ENCODE peak calls at places on chromosomes 2 and 18, in eight cellular contexts. S, Z, E, Q, W, L, B and Y are unnamed samples.

GRCh38 chr2:175156534-175156933 is 11.5 kb downstream of the ATF2 start:
- DNase-seq in Q (peak; percentile 12), S (no peak), E (no peak), L (no peak), W (no peak), B (no peak), Z (no peak), Y (no peak)

GRCh38 chr2:208426414-208426813 is 19.8 kb downstream of the PTH2R start:
- DNase-seq in Q (no peak), B (no peak), E (no peak), L (no peak), W (no peak), S (no peak), Z (no peak), Y (no peak)

GRCh38 chr2:39127973-39128372 is 7.1 kb upstream of the SOS1 start:
- DNase-seq in B (no peak), W (no peak), Q (no peak), E (no peak), L (peak; percentile 17), Z (no peak), S (no peak), Y (no peak)

GRCh38 chr2:64421199-64421598 is 32.8 kb upstream of the LGALSL start:
- DNase-seq in W (no peak), E (no peak), S (no peak), Z (no peak), L (no peak), B (no peak), Q (no peak), Y (no peak)

GRCh38 chr2:121184248-121184862 is 100.6 kb downstream of the TFCP2L1 start:
- DNase-seq in Q (no peak), L (no peak), W (no peak), E (no peak), B (no peak), Z (no peak), S (no peak), Y (no peak)

GRCh38 chr2:63053889-63054725 is 3.5 kb downstream of the OTX1 start:
- DNase-seq in S (no peak), B (no peak), Q (peak; percentile 18), E (no peak), W (no peak), L (no peak), Z (no peak), Y (no peak)

GRCh38 chr2:98921062-98921461 is 15.0 kb downstream of the CRACDL start:
- DNase-seq in W (no peak), Z (no peak), Q (no peak), L (no peak), E (no peak), S (no peak), B (no peak), Y (no peak)

GRCh38 chr2:71282493-71282892 is 49.1 kb upstream of the ZNF638 start:
- DNase-seq in W (no peak), E (no peak), L (no peak), Z (no peak), Q (no peak), B (peak; percentile 55), S (no peak), Y (no peak)

GRCh38 chr2:136247204-136247990 is 129.4 kb upstream of the CXCR4 start:
- DNase-seq in B (no peak), Z (no peak), S (peak; percentile 49), E (no peak), L (no peak), Q (no peak), W (no peak), Y (no peak)

GRCh38 chr18:13710460-13710859 is 15.9 kb downstream of the FAM210A start:
- DNase-seq in E (no peak), Q (no peak), S (no peak), B (no peak), L (no peak), Z (no peak), W (no peak), Y (peak; percentile 65)

GRCh38 chr18:56257215-56257614 is 381.2 kb downstream of the TXNL1 start:
- DNase-seq in Q (no peak), Z (peak; percentile 51), E (no peak), B (no peak), S (no peak), L (no peak), W (peak; percentile 64), Y (no peak)

GRCh38 chr2:126534508-126534907 is 121.5 kb upstream of the GYPC start:
- DNase-seq in E (no peak), B (no peak), L (no peak), S (no peak), Z (no peak), W (no peak), Q (no peak), Y (no peak)

GRCh38 chr2:239006886-239007285 is 159.0 kb downstream of the TWIST2 start:
- DNase-seq in E (no peak), Z (no peak), S (no peak), L (no peak), W (no peak), B (no peak), Q (no peak), Y (no peak)

GRCh38 chr2:181861379-181861778 is 30.2 kb upstream of the ITPRID2 start:
- DNase-seq in W (no peak), B (no peak), Z (no peak), S (no peak), L (no peak), E (no peak), Q (no peak), Y (no peak)

GRCh38 chr2:219175486-219175885 is 1.2 kb downstream of the CNPPD1 start:
- DNase-seq in W (no peak), E (no peak), L (no peak), S (no peak), Z (no peak), Q (no peak), B (no peak), Y (no peak)

GRCh38 chr2:202588647-202589581 is 45.9 kb upstream of the FAM117B start:
- DNase-seq in S (peak; percentile 37), W (no peak), B (peak; percentile 73), Q (peak; percentile 83), Z (peak; percentile 22), L (peak; percentile 45), E (peak; percentile 59), Y (no peak)

GRCh38 chr2:185787530-185788145 is 49.0 kb downstream of the FSIP2 start:
- DNase-seq in B (no peak), Q (no peak), L (no peak), Z (peak; percentile 38), E (no peak), S (no peak), W (no peak), Y (peak; percentile 60)

GRCh38 chr2:71646028-71646427 is 192.7 kb downstream of the DYSF start:
- DNase-seq in Z (peak; percentile 3), B (peak; percentile 67), S (no peak), E (no peak), Q (no peak), W (peak; percentile 40), L (no peak), Y (peak; percentile 28)

GRCh38 chr2:99067871-99068270 is 73.6 kb upstream of the C2orf15 start:
- DNase-seq in L (no peak), S (no peak), W (no peak), Z (no peak), E (no peak), B (peak; percentile 7), Q (no peak), Y (no peak)

GRCh38 chr2:232447091-232447620 is 8.8 kb upstream of the ALPI start:
- DNase-seq in Q (no peak), E (no peak), Z (no peak), B (no peak), L (no peak), S (no peak), W (no peak), Y (no peak)

GRCh38 chr2:20621366-20622295 is 29.3 kb downstream of the HS1BP3 start:
- DNase-seq in B (no peak), Q (peak; percentile 51), Z (no peak), S (no peak), E (peak; percentile 16), L (no peak), W (no peak), Y (no peak)

GRCh38 chr18:3283253-3283863 is 21.4 kb downstream of the MYL12B start:
- DNase-seq in S (no peak), B (peak; percentile 69), L (no peak), W (no peak), E (no peak), Q (no peak), Z (no peak), Y (no peak)

GRCh38 chr2:3960106-3960505 is 256.7 kb downstream of the DCDC2C start:
- DNase-seq in B (no peak), Q (no peak), S (no peak), W (no peak), Z (no peak), E (no peak), L (no peak), Y (no peak)

GRCh38 chr2:47225061-47225783 is 70.1 kb upstream of the STPG4 start:
- DNase-seq in B (no peak), Z (no peak), W (peak; percentile 41), S (no peak), E (peak; percentile 62), L (no peak), Q (no peak), Y (peak; percentile 86)

GRCh38 chr2:191857406-191857805 is 10.5 kb upstream of the CAVIN2 start:
- DNase-seq in B (no peak), L (no peak), S (no peak), W (no peak), E (no peak), Z (no peak), Q (no peak), Y (no peak)

GRCh38 chr2:134306521-134306920 is 52.6 kb downstream of the MGAT5 start:
- DNase-seq in W (no peak), Q (no peak), E (no peak), S (no peak), B (no peak), L (no peak), Z (no peak), Y (no peak)

GRCh38 chr2:104402825-104403224 is 451.1 kb upstream of the POU3F3 start:
- DNase-seq in W (no peak), Q (no peak), E (no peak), S (no peak), Z (no peak), L (no peak), B (no peak), Y (no peak)

GRCh38 chr2:144402282-144402681 is 117.6 kb downstream of the ZEB2 start:
- DNase-seq in W (no peak), B (peak; percentile 77), S (peak; percentile 54), Q (no peak), Z (no peak), L (no peak), E (no peak), Y (no peak)

GRCh38 chr18:40692871-40693270 is 1262.2 kb upstream of the PIK3C3 start:
- DNase-seq in Q (no peak), L (no peak), W (no peak), S (no peak), Z (no peak), E (no peak), B (no peak), Y (no peak)

GRCh38 chr2:198102841-198103240 is 298.4 kb downstream of the PLCL1 start:
- DNase-seq in L (no peak), Q (no peak), W (no peak), S (no peak), E (no peak), Z (no peak), B (no peak), Y (no peak)

GRCh38 chr2:232779465-232779864 is 3.1 kb upstream of the KCNJ13 start:
- DNase-seq in E (no peak), B (no peak), L (no peak), W (no peak), Q (no peak), Z (no peak), S (no peak), Y (no peak)

GRCh38 chr18:7987284-7987976 is 420.3 kb downstream of the PTPRM start:
- DNase-seq in B (no peak), S (no peak), W (peak; percentile 32), Q (no peak), E (no peak), Z (peak; percentile 28), L (no peak), Y (peak; percentile 43)